ENCODE peak calls at places on chromosomes 12 and 14, in four cellular contexts. P, B, E and L are unnamed samples.

GRCh38 chr12:46450279-46450748 is 77.7 kb upstream of the SLC38A2 start:
- DNase-seq in P (no peak), E (no peak), B (no peak), L (no peak)

GRCh38 chr14:91337699-91338335 is 79.8 kb downstream of the CCDC88C start:
- DNase-seq in P (no peak), E (no peak), B (no peak), L (no peak)

GRCh38 chr12:47773858-47774580 is 981 bp downstream of the SLC48A1 start:
- DNase-seq in E (no peak), B (no peak), P (peak; percentile 34), L (no peak)

GRCh38 chr14:99839696-99840095 is 46.5 kb downstream of the EML1 start:
- DNase-seq in E (no peak), B (no peak), P (no peak), L (no peak)

GRCh38 chr12:18567787-18568186 is 170.0 kb downstream of the PLCZ1 start:
- DNase-seq in P (no peak), E (no peak), B (no peak), L (no peak)

GRCh38 chr14:104899781-104900180 is 24.9 kb upstream of the PLD4 start:
- DNase-seq in E (no peak), B (no peak), P (no peak), L (no peak)

GRCh38 chr12:52920937-52921336 is 16.1 kb upstream of the KRT8 start:
- DNase-seq in B (no peak), E (no peak), P (no peak), L (no peak)

GRCh38 chr12:96368233-96368632 is 32.0 kb downstream of the CDK17 start:
- DNase-seq in B (no peak), E (no peak), P (peak; percentile 77), L (no peak)

GRCh38 chr14:70148911-70149675 is 39.7 kb downstream of the SLC8A3 start:
- DNase-seq in P (no peak), B (no peak), E (no peak), L (no peak)

GRCh38 chr12:8913702-8914032 is 642 bp upstream of the PHC1 start:
- DNase-seq in E (no peak), P (no peak), B (no peak), L (no peak)

GRCh38 chr12:95114766-95115450 is 41.5 kb upstream of the NR2C1 start:
- DNase-seq in E (no peak), B (no peak), P (no peak), L (no peak)